ENCODE peak calls at places on chromosomes 7 and 10, in seven cellular contexts. One of them, this sample, is unnamed.

GRCh38 chr7:1873070-1873405 is 203.0 kb downstream of the ELFN1 start:
- DNase-seq in thoracic aorta: no peak
- DNase-seq in GM23338: no peak
- DNase-seq in breast epithelium: no peak
- DNase-seq in body of pancreas: no peak
- DNase-seq in sigmoid colon: no peak
- DNase-seq in IMR-90: no peak
- DNase-seq in this sample: no peak

GRCh38 chr10:96324447-96324846 is 20.2 kb downstream of the DNTT start:
- DNase-seq in thoracic aorta: no peak
- DNase-seq in body of pancreas: no peak
- DNase-seq in IMR-90: no peak
- DNase-seq in breast epithelium: no peak
- DNase-seq in sigmoid colon: no peak
- DNase-seq in GM23338: peak; percentile 20
- DNase-seq in this sample: no peak

GRCh38 chr10:778626-779330 is 89.3 kb upstream of the DIP2C start:
- DNase-seq in thoracic aorta: no peak
- DNase-seq in GM23338: no peak
- DNase-seq in body of pancreas: no peak
- DNase-seq in sigmoid colon: peak; percentile 48
- DNase-seq in breast epithelium: no peak
- DNase-seq in IMR-90: peak; percentile 28
- DNase-seq in this sample: no peak

GRCh38 chr10:78441704-78442103 is 408.0 kb downstream of the RPS24 start:
- DNase-seq in GM23338: no peak
- DNase-seq in body of pancreas: no peak
- DNase-seq in IMR-90: no peak
- DNase-seq in breast epithelium: no peak
- DNase-seq in sigmoid colon: peak; percentile 29
- DNase-seq in thoracic aorta: no peak
- DNase-seq in this sample: no peak

GRCh38 chr7:56483153-56483552 is 366.9 kb upstream of the NUPR2 start:
- DNase-seq in IMR-90: no peak
- DNase-seq in body of pancreas: no peak
- DNase-seq in sigmoid colon: no peak
- DNase-seq in thoracic aorta: no peak
- DNase-seq in breast epithelium: no peak
- DNase-seq in GM23338: no peak
- DNase-seq in this sample: no peak

GRCh38 chr7:75971961-75972763 is 22.2 kb downstream of the TMEM120A start:
- DNase-seq in sigmoid colon: peak; percentile 92
- DNase-seq in breast epithelium: no peak
- DNase-seq in body of pancreas: peak; percentile 60
- DNase-seq in IMR-90: no peak
- DNase-seq in thoracic aorta: no peak
- DNase-seq in GM23338: peak; percentile 73
- DNase-seq in this sample: peak; percentile 50

GRCh38 chr10:17533731-17534130 is 79.3 kb upstream of the ST8SIA6 start:
- DNase-seq in body of pancreas: no peak
- DNase-seq in sigmoid colon: no peak
- DNase-seq in thoracic aorta: no peak
- DNase-seq in breast epithelium: no peak
- DNase-seq in IMR-90: peak; percentile 45
- DNase-seq in GM23338: no peak
- DNase-seq in this sample: no peak

GRCh38 chr10:121595806-121596667 is 2.2 kb downstream of the FGFR2 start:
- DNase-seq in body of pancreas: peak; percentile 15
- DNase-seq in thoracic aorta: no peak
- DNase-seq in IMR-90: no peak
- DNase-seq in sigmoid colon: peak; percentile 52
- DNase-seq in breast epithelium: no peak
- DNase-seq in GM23338: peak; percentile 55
- DNase-seq in this sample: no peak

GRCh38 chr7:101953248-101953819 is 135.9 kb downstream of the CUX1 start:
- DNase-seq in IMR-90: peak; percentile 92
- DNase-seq in breast epithelium: no peak
- DNase-seq in sigmoid colon: peak; percentile 94
- DNase-seq in body of pancreas: peak; percentile 50
- DNase-seq in GM23338: no peak
- DNase-seq in thoracic aorta: no peak
- DNase-seq in this sample: peak; percentile 65

GRCh38 chr7:66664590-66665293 is 36.1 kb downstream of the KCTD7 start:
- DNase-seq in GM23338: peak; percentile 24
- DNase-seq in IMR-90: no peak
- DNase-seq in breast epithelium: no peak
- DNase-seq in body of pancreas: no peak
- DNase-seq in thoracic aorta: no peak
- DNase-seq in sigmoid colon: no peak
- DNase-seq in this sample: no peak

GRCh38 chr7:21704362-21704761 is 161.5 kb downstream of the DNAH11 start:
- DNase-seq in IMR-90: no peak
- DNase-seq in body of pancreas: no peak
- DNase-seq in sigmoid colon: no peak
- DNase-seq in breast epithelium: no peak
- DNase-seq in GM23338: peak; percentile 16
- DNase-seq in thoracic aorta: no peak
- DNase-seq in this sample: no peak

GRCh38 chr7:139231513-139232376 is 708 bp downstream of the UBN2 start:
- DNase-seq in GM23338: peak; percentile 60
- DNase-seq in sigmoid colon: peak; percentile 66
- DNase-seq in IMR-90: peak; percentile 6
- DNase-seq in body of pancreas: peak; percentile 25
- DNase-seq in thoracic aorta: no peak
- DNase-seq in breast epithelium: no peak
- DNase-seq in this sample: peak; percentile 41

GRCh38 chr7:74233655-74234280 is 20.4 kb downstream of the RFC2 start:
- DNase-seq in IMR-90: peak; percentile 99
- DNase-seq in thoracic aorta: no peak
- DNase-seq in breast epithelium: no peak
- DNase-seq in GM23338: no peak
- DNase-seq in sigmoid colon: no peak
- DNase-seq in body of pancreas: no peak
- DNase-seq in this sample: no peak

GRCh38 chr7:155073922-155074321 is 3.8 kb downstream of the HTR5A start:
- DNase-seq in GM23338: no peak
- DNase-seq in sigmoid colon: no peak
- DNase-seq in breast epithelium: no peak
- DNase-seq in IMR-90: no peak
- DNase-seq in thoracic aorta: no peak
- DNase-seq in body of pancreas: no peak
- DNase-seq in this sample: no peak

GRCh38 chr10:73096041-73096451 is 620 bp downstream of the P4HA1 start:
- DNase-seq in body of pancreas: peak; percentile 73
- DNase-seq in breast epithelium: peak; percentile 58
- DNase-seq in thoracic aorta: no peak
- DNase-seq in IMR-90: peak; percentile 60
- DNase-seq in sigmoid colon: peak; percentile 86
- DNase-seq in GM23338: peak; percentile 85
- DNase-seq in this sample: peak; percentile 77

GRCh38 chr7:22884911-22885823 is 62.5 kb upstream of the TOMM7 start:
- DNase-seq in sigmoid colon: no peak
- DNase-seq in IMR-90: peak; percentile 33
- DNase-seq in thoracic aorta: no peak
- DNase-seq in body of pancreas: no peak
- DNase-seq in breast epithelium: no peak
- DNase-seq in GM23338: no peak
- DNase-seq in this sample: no peak

GRCh38 chr10:132224343-132225072 is 37.8 kb downstream of the DPYSL4 start:
- DNase-seq in GM23338: no peak
- DNase-seq in sigmoid colon: no peak
- DNase-seq in IMR-90: peak; percentile 3
- DNase-seq in body of pancreas: no peak
- DNase-seq in breast epithelium: no peak
- DNase-seq in thoracic aorta: no peak
- DNase-seq in this sample: no peak
- H3K4me1 ChIP-seq in GM23338: no peaks in the 10 kb centered on the region
- H3K4me1 ChIP-seq in sigmoid colon: peaks cover 5% of the 10 kb centered on the region
- H3K4me1 ChIP-seq in IMR-90: no peaks in the 10 kb centered on the region
- H3K4me1 ChIP-seq in body of pancreas: peaks cover 6% of the 10 kb centered on the region
- H3K4me1 ChIP-seq in breast epithelium: no peaks in the 10 kb centered on the region
- H3K4me1 ChIP-seq in thoracic aorta: no peaks in the 10 kb centered on the region
- H3K4me1 ChIP-seq in this sample: no peaks in the 10 kb centered on the region

GRCh38 chr10:80498039-80498832 is 39.5 kb upstream of the SH2D4B start:
- DNase-seq in IMR-90: no peak
- DNase-seq in sigmoid colon: no peak
- DNase-seq in breast epithelium: no peak
- DNase-seq in GM23338: no peak
- DNase-seq in thoracic aorta: no peak
- DNase-seq in body of pancreas: no peak
- DNase-seq in this sample: no peak
- H3K4me1 ChIP-seq in IMR-90: peaks cover 38% of the 10 kb centered on the region
- H3K4me1 ChIP-seq in sigmoid colon: peaks cover 57% of the 10 kb centered on the region
- H3K4me1 ChIP-seq in breast epithelium: peaks cover 42% of the 10 kb centered on the region
- H3K4me1 ChIP-seq in GM23338: peaks cover 8% of the 10 kb centered on the region
- H3K4me1 ChIP-seq in thoracic aorta: peaks cover 65% of the 10 kb centered on the region
- H3K4me1 ChIP-seq in body of pancreas: peaks cover 80% of the 10 kb centered on the region
- H3K4me1 ChIP-seq in this sample: no peaks in the 10 kb centered on the region

GRCh38 chr10:124101351-124101750 is 8.0 kb upstream of the CHST15 start:
- DNase-seq in thoracic aorta: no peak
- DNase-seq in body of pancreas: no peak
- DNase-seq in sigmoid colon: no peak
- DNase-seq in breast epithelium: no peak
- DNase-seq in GM23338: no peak
- DNase-seq in IMR-90: no peak
- DNase-seq in this sample: no peak

GRCh38 chr10:124098575-124098974 is 5.2 kb upstream of the CHST15 start:
- DNase-seq in body of pancreas: no peak
- DNase-seq in breast epithelium: no peak
- DNase-seq in GM23338: no peak
- DNase-seq in IMR-90: no peak
- DNase-seq in sigmoid colon: no peak
- DNase-seq in thoracic aorta: no peak
- DNase-seq in this sample: no peak

GRCh38 chr10:124099603-124100002 is 6.2 kb upstream of the CHST15 start:
- DNase-seq in body of pancreas: no peak
- DNase-seq in sigmoid colon: no peak
- DNase-seq in breast epithelium: no peak
- DNase-seq in IMR-90: no peak
- DNase-seq in thoracic aorta: no peak
- DNase-seq in GM23338: no peak
- DNase-seq in this sample: no peak

GRCh38 chr10:124097883-124098282 is 4.5 kb upstream of the CHST15 start:
- DNase-seq in thoracic aorta: no peak
- DNase-seq in breast epithelium: no peak
- DNase-seq in GM23338: no peak
- DNase-seq in sigmoid colon: no peak
- DNase-seq in IMR-90: no peak
- DNase-seq in body of pancreas: no peak
- DNase-seq in this sample: no peak

DNA sequence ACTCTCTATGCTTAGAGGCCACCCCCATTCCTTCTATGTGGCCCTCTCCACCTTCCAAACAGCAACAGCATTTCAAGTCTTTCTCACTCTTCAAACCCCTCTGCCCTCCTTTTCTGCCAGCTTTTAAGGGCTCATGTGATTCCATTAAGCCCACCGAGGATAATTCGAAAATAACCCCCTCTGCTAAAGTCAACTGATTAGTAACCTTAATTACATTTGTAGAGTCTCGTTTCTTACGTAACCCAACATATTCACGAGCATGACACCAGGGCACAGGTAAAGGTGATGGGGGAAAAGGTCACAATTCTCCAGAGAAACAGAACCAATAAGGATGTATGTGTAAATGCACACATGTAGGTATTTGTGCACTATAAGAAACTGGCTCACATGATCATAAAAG is 6.7 kb upstream of the CHST15 start:
- DNase-seq in sigmoid colon: no peak
- DNase-seq in body of pancreas: no peak
- DNase-seq in GM23338: no peak
- DNase-seq in thoracic aorta: no peak
- DNase-seq in breast epithelium: no peak
- DNase-seq in IMR-90: no peak
- DNase-seq in this sample: no peak
- H3K4me1 ChIP-seq in sigmoid colon: peaks cover 10% of the 10 kb centered on the region
- H3K4me1 ChIP-seq in body of pancreas: peaks cover 4% of the 10 kb centered on the region
- H3K4me1 ChIP-seq in GM23338: peaks cover 6% of the 10 kb centered on the region
- H3K4me1 ChIP-seq in thoracic aorta: peaks cover under 1% of the 10 kb centered on the region
- H3K4me1 ChIP-seq in breast epithelium: peaks cover 4% of the 10 kb centered on the region
- H3K4me1 ChIP-seq in IMR-90: no peaks in the 10 kb centered on the region
- H3K4me1 ChIP-seq in this sample: no peaks in the 10 kb centered on the region

GRCh38 chr7:143388491-143389101 is 7.5 kb downstream of the ZYX start:
- DNase-seq in breast epithelium: no peak
- DNase-seq in thoracic aorta: no peak
- DNase-seq in sigmoid colon: peak; percentile 68
- DNase-seq in GM23338: peak; percentile 50
- DNase-seq in IMR-90: no peak
- DNase-seq in body of pancreas: no peak
- DNase-seq in this sample: no peak
- H3K4me1 ChIP-seq in breast epithelium: peaks cover 27% of the 10 kb centered on the region
- H3K4me1 ChIP-seq in thoracic aorta: peaks cover 98% of the 10 kb centered on the region
- H3K4me1 ChIP-seq in sigmoid colon: peaks cover 96% of the 10 kb centered on the region
- H3K4me1 ChIP-seq in GM23338: peaks cover 4% of the 10 kb centered on the region
- H3K4me1 ChIP-seq in IMR-90: peaks cover 62% of the 10 kb centered on the region
- H3K4me1 ChIP-seq in body of pancreas: peaks cover 45% of the 10 kb centered on the region
- H3K4me1 ChIP-seq in this sample: peaks cover 6% of the 10 kb centered on the region

GRCh38 chr7:27126596-27127327 is 3.8 kb downstream of the HOXA4 start:
- DNase-seq in thoracic aorta: no peak
- DNase-seq in sigmoid colon: no peak
- DNase-seq in body of pancreas: no peak
- DNase-seq in IMR-90: no peak
- DNase-seq in GM23338: no peak
- DNase-seq in breast epithelium: peak; percentile 9
- DNase-seq in this sample: no peak
- H3K4me1 ChIP-seq in thoracic aorta: peaks cover 62% of the 10 kb centered on the region
- H3K4me1 ChIP-seq in sigmoid colon: peaks cover 71% of the 10 kb centered on the region
- H3K4me1 ChIP-seq in body of pancreas: peaks cover 16% of the 10 kb centered on the region
- H3K4me1 ChIP-seq in IMR-90: peaks cover 28% of the 10 kb centered on the region
- H3K4me1 ChIP-seq in GM23338: peaks cover 22% of the 10 kb centered on the region
- H3K4me1 ChIP-seq in breast epithelium: peaks cover 7% of the 10 kb centered on the region
- H3K4me1 ChIP-seq in this sample: no peaks in the 10 kb centered on the region

GRCh38 chr10:124650820-124651401 is 93.3 kb downstream of the FAM53B start:
- DNase-seq in breast epithelium: no peak
- DNase-seq in IMR-90: no peak
- DNase-seq in GM23338: peak; percentile 47
- DNase-seq in sigmoid colon: no peak
- DNase-seq in body of pancreas: no peak
- DNase-seq in thoracic aorta: no peak
- DNase-seq in this sample: no peak
- H3K4me1 ChIP-seq in breast epithelium: peaks cover 19% of the 10 kb centered on the region
- H3K4me1 ChIP-seq in IMR-90: peaks cover 27% of the 10 kb centered on the region
- H3K4me1 ChIP-seq in GM23338: peaks cover 13% of the 10 kb centered on the region
- H3K4me1 ChIP-seq in sigmoid colon: peaks cover 58% of the 10 kb centered on the region
- H3K4me1 ChIP-seq in body of pancreas: peaks cover 28% of the 10 kb centered on the region
- H3K4me1 ChIP-seq in thoracic aorta: peaks cover 45% of the 10 kb centered on the region
- H3K4me1 ChIP-seq in this sample: peaks cover 48% of the 10 kb centered on the region

GRCh38 chr10:116838143-116838725 is 11.1 kb upstream of the ENO4 start:
- DNase-seq in body of pancreas: no peak
- DNase-seq in thoracic aorta: no peak
- DNase-seq in IMR-90: no peak
- DNase-seq in sigmoid colon: no peak
- DNase-seq in GM23338: no peak
- DNase-seq in breast epithelium: no peak
- DNase-seq in this sample: no peak
- H3K4me1 ChIP-seq in body of pancreas: no peaks in the 10 kb centered on the region
- H3K4me1 ChIP-seq in thoracic aorta: no peaks in the 10 kb centered on the region
- H3K4me1 ChIP-seq in IMR-90: no peaks in the 10 kb centered on the region
- H3K4me1 ChIP-seq in sigmoid colon: no peaks in the 10 kb centered on the region
- H3K4me1 ChIP-seq in GM23338: peaks cover 59% of the 10 kb centered on the region
- H3K4me1 ChIP-seq in breast epithelium: no peaks in the 10 kb centered on the region
- H3K4me1 ChIP-seq in this sample: no peaks in the 10 kb centered on the region

This sample was measured in BE2C.